ENCODE peak calls at places on chromosomes 2 and 18, in four cellular contexts. H is IMR-90, R is adrenal gland, X is fibroblast of lung. K is an unnamed sample.

GRCh38 chr2:227785293-227785692 is 28.3 kb upstream of the CCL20 start:
- DNase-seq in H (no peak), X (no peak), R (no peak), K (no peak)

GRCh38 chr2:204472375-204472774 is 72.9 kb upstream of the PARD3B start:
- DNase-seq in R (no peak), H (peak; percentile 57), X (peak; percentile 24), K (no peak)

GRCh38 chr2:75108937-75109482 is 90.3 kb downstream of the TACR1 start:
- DNase-seq in X (no peak), H (no peak), R (no peak), K (no peak)

GRCh38 chr18:58529714-58530354 is 99.1 kb downstream of the ALPK2 start:
- DNase-seq in X (peak; percentile 53), R (peak; percentile 75), H (peak; percentile 68), K (no peak)

GRCh38 chr2:113157897-113158753 is 15.6 kb upstream of the PSD4 start:
- DNase-seq in H (peak; percentile 26), R (no peak), X (peak; percentile 74), K (no peak)

GRCh38 chr2:25388491-25388890 is 46.8 kb upstream of the DNMT3A start:
- DNase-seq in X (no peak), H (no peak), R (no peak), K (no peak)

GRCh38 chr2:219388127-219388844 is 574 bp upstream of the DNPEP start:
- DNase-seq in R (peak; percentile 98), X (peak; percentile 94), H (peak; percentile 95), K (peak; percentile 100)

GRCh38 chr2:241813806-241814570 is 5.0 kb downstream of the NEU4 start:
- DNase-seq in X (no peak), H (no peak), R (no peak), K (peak; percentile 60)

GRCh38 chr2:80506563-80506962 is 202.0 kb upstream of the LRRTM1 start:
- DNase-seq in H (no peak), X (no peak), R (no peak), K (no peak)

GRCh38 chr2:150994041-150994440 is 267.6 kb downstream of the RBM43 start:
- DNase-seq in H (peak; percentile 74), R (no peak), X (no peak), K (no peak)

GRCh38 chr2:62996534-62997186 is 54.0 kb upstream of the OTX1 start:
- DNase-seq in X (no peak), R (no peak), H (no peak), K (no peak)

GRCh38 chr2:35963344-35963743 is 392.2 kb upstream of the CRIM1 start:
- DNase-seq in R (no peak), H (no peak), X (no peak), K (no peak)

GRCh38 chr2:77487074-77487803 is 34.9 kb downstream of the LRRTM4 start:
- DNase-seq in H (no peak), R (no peak), X (no peak), K (peak; percentile 59)

GRCh38 chr2:137928547-137929503 is 35.4 kb upstream of the HNMT start:
- DNase-seq in R (no peak), H (peak; percentile 62), X (peak; percentile 91), K (no peak)

DNA sequence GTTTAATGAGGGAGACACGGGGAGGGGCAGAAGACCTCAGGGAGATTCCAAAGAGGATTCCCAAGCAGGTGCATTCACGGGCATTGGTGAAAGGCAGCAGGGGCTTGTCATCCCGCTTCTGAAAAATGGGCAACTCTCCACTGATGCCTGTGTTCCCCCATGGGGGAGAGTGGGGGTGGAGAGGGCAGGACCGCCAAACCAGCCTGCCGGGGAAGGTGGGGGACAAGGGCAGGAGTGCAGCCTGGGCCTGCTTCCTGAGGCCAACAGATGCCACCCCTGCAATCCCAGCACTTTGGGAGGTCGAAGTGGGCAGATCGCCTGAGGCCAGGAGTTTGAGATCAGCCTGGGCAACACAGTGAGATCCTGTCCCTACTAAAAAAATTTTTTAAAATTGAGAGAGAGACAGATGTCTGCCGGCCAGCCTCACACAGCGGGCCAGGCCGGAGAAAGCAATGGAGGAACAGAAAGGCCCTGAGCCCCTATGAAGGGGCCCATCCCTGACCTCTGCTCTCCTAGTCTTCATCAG is 44.8 kb upstream of the UBE2F start:
- DNase-seq in X (no peak), R (no peak), H (no peak), K (no peak)
- H3K27ac ChIP-seq in X (no peak overlapping the region), R (no peak overlapping the region), H (no peak overlapping the region), K (no peak overlapping the region)

GRCh38 chr2:69241039-69241586 is 145.9 kb downstream of the GFPT1 start:
- DNase-seq in X (no peak), H (no peak), R (no peak), K (no peak)

GRCh38 chr2:69237070-69237670 is 149.9 kb downstream of the GFPT1 start:
- DNase-seq in H (no peak), R (peak; percentile 46), X (no peak), K (no peak)

GRCh38 chr2:69241664-69242063 is 145.4 kb downstream of the GFPT1 start:
- DNase-seq in H (no peak), R (no peak), X (no peak), K (no peak)

GRCh38 chr2:69235863-69236262 is 151.2 kb downstream of the GFPT1 start:
- DNase-seq in H (no peak), R (no peak), X (no peak), K (no peak)

GRCh38 chr2:69238449-69239031 is 148.5 kb downstream of the GFPT1 start:
- DNase-seq in X (peak; percentile 80), R (no peak), H (peak; percentile 95), K (no peak)
- TF ChIP-seq CTCF in X (no peak), R (no peak), H (no peak), K (no peak)

DNA sequence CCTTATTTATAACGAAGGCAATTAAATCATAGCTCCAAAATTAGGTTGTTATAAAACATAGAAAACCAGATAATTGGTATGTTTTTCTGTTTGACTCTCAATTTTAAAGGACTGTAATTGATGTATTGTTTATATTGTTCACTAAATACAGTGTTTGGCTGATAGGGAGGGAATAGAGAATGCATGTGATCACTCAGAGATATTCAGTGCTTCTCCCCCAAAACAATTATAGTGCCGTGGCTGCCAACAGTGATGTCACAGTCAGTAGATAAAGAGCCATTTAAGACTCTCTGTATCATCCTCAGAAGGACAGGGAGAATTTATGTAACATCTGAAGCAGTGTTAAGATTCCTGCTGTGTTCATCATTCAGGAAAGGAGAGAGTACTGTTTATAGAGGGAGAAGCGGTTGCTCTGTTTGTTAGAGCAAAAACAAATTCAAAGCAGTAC is 69.6 kb downstream of the PHLPP1 start:
- DNase-seq in H (peak; percentile 84), X (peak; percentile 80), R (peak; percentile 72), K (no peak)
- H3K27ac ChIP-seq in H (no peak overlapping the region), X (no peak overlapping the region), R (no peak overlapping the region), K (no peak overlapping the region)

DNA sequence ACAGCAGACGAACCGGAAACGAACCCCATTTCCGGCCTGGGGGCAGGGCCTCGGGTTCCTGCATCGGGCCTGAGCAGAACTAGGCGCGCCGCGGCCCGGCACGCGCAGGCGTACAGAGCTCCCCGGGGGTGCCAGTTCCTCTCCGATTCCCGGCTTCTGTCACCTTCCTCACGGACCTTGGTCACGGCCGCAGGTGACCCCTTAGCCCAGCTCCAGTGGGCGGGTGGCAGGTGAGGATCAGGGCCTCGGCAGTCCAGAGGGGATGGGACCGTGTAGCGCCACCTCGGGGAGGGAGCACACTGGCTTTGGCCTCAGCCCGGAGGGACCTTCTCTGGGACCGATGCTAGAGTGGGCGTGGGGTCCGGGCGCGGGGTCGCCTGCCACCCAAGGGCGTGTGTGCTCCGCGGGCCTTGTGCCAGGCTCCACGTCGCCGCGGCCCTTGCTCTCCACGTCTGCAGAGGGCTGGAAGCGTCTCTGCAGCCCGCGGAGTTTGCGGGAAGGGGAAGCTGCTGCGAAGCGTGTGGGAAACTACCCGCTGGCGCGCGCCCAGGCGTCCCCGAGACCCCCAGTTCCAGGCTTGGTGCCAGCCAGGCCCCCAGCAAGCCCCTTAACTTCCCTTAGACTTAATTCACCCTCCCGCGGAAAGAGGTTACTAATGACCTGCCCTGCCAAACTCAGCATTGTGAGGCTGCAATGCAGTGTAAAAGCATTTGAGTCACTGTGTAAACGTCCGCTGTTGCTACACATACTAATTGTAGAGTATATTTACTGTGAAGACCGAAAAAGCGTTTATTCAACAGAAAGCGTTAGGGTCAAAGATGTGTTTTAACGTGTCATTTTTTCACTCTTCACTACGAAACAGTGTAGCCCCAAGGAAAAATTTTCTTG is at the start of gene TRAPPC12:
- DNase-seq in H (peak; percentile 80), R (peak; percentile 93), X (peak; percentile 87), K (peak; percentile 96)
- TF ChIP-seq CTCF in H (peak; percentile 41), R (no peak), X (peak; percentile 45), K (no peak)